ENCODE peak calls at places on chromosome 10, in eight cellular contexts. X is fibroblast of lung; G is effector memory CD8-positive, alpha-beta T cell; Y is stimulated activated CD4-positive, alpha-beta T cell treated with anti-CD3 and anti-CD28 coated beads, Interleukin-2, amount 100 ng/mL, for 48 hours; I is choroid plexus epithelial cell; A is COR-L47; C is natural killer cell; U is DMS79. W is an unnamed sample.

GRCh38 chr10:98664329-98665042 is 217.8 kb upstream of the HPS1 start:
- DNase-seq in X (no peak), G (peak; percentile 40), Y (peak; percentile 38), I (peak; percentile 48), A (no peak), C (peak; percentile 16), U (no peak), W (no peak)

GRCh38 chr10:11236234-11236633 is 218.6 kb downstream of the CELF2 start:
- DNase-seq in X (peak; percentile 6), G (no peak), Y (no peak), I (no peak), A (no peak), C (no peak), U (no peak), W (peak; percentile 20)

GRCh38 chr10:92727550-92727949 is 37.8 kb downstream of the HHEX start:
- DNase-seq in X (no peak), G (no peak), Y (no peak), I (no peak), A (no peak), C (no peak), U (no peak), W (no peak)

GRCh38 chr10:15363031-15363430 is 8.1 kb downstream of the FAM171A1 start:
- DNase-seq in X (peak; percentile 28), G (no peak), Y (no peak), I (peak; percentile 48), A (no peak), C (no peak), U (no peak), W (no peak)

GRCh38 chr10:25818751-25819150 is 115.3 kb upstream of the MYO3A start:
- DNase-seq in X (no peak), G (no peak), Y (no peak), I (no peak), A (no peak), C (no peak), U (no peak), W (no peak)

GRCh38 chr10:124086097-124086710 is 7.2 kb downstream of the CHST15 start:
- DNase-seq in X (no peak), G (no peak), Y (no peak), I (no peak), A (no peak), C (no peak), U (no peak), W (no peak)

GRCh38 chr10:93749218-93749799 is 8.4 kb upstream of the LGI1 start:
- DNase-seq in X (peak; percentile 15), G (no peak), Y (no peak), I (peak; percentile 18), A (no peak), C (no peak), U (no peak), W (no peak)

GRCh38 chr10:116784035-116784434 is 41.7 kb upstream of the HSPA12A start:
- DNase-seq in X (no peak), G (no peak), Y (no peak), I (no peak), A (no peak), C (no peak), U (no peak), W (no peak)

GRCh38 chr10:44064317-44064716 is 320.6 kb downstream of the CXCL12 start:
- DNase-seq in X (no peak), G (no peak), Y (no peak), I (no peak), A (no peak), C (no peak), U (no peak), W (no peak)

GRCh38 chr10:61021926-61022325 is 77.9 kb upstream of the RHOBTB1 start:
- DNase-seq in X (no peak), G (no peak), Y (no peak), I (no peak), A (no peak), C (no peak), U (no peak), W (no peak)

GRCh38 chr10:70784476-70784875 is 701 bp downstream of the TBATA start:
- DNase-seq in X (peak; percentile 52), G (no peak), Y (no peak), I (peak; percentile 30), A (no peak), C (no peak), U (no peak), W (no peak)

GRCh38 chr10:43350139-43350538 is 21.3 kb upstream of the FXYD4 start:
- DNase-seq in X (no peak), G (no peak), Y (no peak), I (no peak), A (no peak), C (no peak), U (no peak), W (no peak)

GRCh38 chr10:10599994-10600393 is 417.7 kb upstream of the CELF2 start:
- DNase-seq in X (no peak), G (no peak), Y (no peak), I (no peak), A (no peak), C (no peak), U (no peak), W (no peak)

GRCh38 chr10:5094265-5095205 is at the start of gene AKR1C3:
- DNase-seq in X (peak; percentile 58), G (no peak), Y (no peak), I (peak; percentile 90), A (peak; percentile 23), C (no peak), U (no peak), W (no peak)

GRCh38 chr10:42952358-42952757 is 124.5 kb upstream of the RET start:
- DNase-seq in X (no peak), G (no peak), Y (no peak), I (no peak), A (no peak), C (no peak), U (no peak), W (no peak)

GRCh38 chr10:110137142-110137545 is 70.3 kb upstream of the MXI1 start:
- DNase-seq in X (peak; percentile 60), G (no peak), Y (no peak), I (peak; percentile 90), A (peak; percentile 7), C (no peak), U (no peak), W (no peak)

GRCh38 chr10:95406651-95407280 is 116.0 kb upstream of the PDLIM1 start:
- DNase-seq in X (peak; percentile 26), G (no peak), Y (no peak), I (no peak), A (peak; percentile 79), C (no peak), U (no peak), W (no peak)

GRCh38 chr10:90925078-90926029 is 4.5 kb upstream of the ANKRD1 start:
- DNase-seq in X (no peak), G (no peak), Y (no peak), I (no peak), A (no peak), C (no peak), U (no peak), W (no peak)

GRCh38 chr10:33180390-33180789 is 154.1 kb downstream of the NRP1 start:
- DNase-seq in X (peak; percentile 74), G (no peak), Y (no peak), I (peak; percentile 31), A (no peak), C (no peak), U (no peak), W (no peak)

GRCh38 chr10:117865945-117866344 is 180.8 kb downstream of the RAB11FIP2 start:
- DNase-seq in X (no peak), G (no peak), Y (no peak), I (no peak), A (no peak), C (no peak), U (no peak), W (no peak)

GRCh38 chr10:14571866-14572507 is 202.7 kb downstream of the FAM107B start:
- DNase-seq in X (peak; percentile 68), G (peak; percentile 53), Y (peak; percentile 53), I (peak; percentile 81), A (no peak), C (peak; percentile 54), U (no peak), W (no peak)

GRCh38 chr10:77036993-77037734 is 600.4 kb downstream of the KCNMA1 start:
- DNase-seq in X (peak; percentile 22), G (no peak), Y (no peak), I (peak; percentile 22), A (peak; percentile 20), C (no peak), U (no peak), W (no peak)

GRCh38 chr10:132897516-132898381 is 44.6 kb downstream of the CFAP46 start:
- DNase-seq in X (no peak), G (no peak), Y (no peak), I (no peak), A (no peak), C (no peak), U (no peak), W (no peak)

GRCh38 chr10:103504181-103504783 is 10.8 kb downstream of the NEURL1 start:
- DNase-seq in X (peak; percentile 98), G (no peak), Y (peak; percentile 25), I (peak; percentile 99), A (no peak), C (no peak), U (no peak), W (peak; percentile 24)

GRCh38 chr10:30882281-30882680 is 149.4 kb downstream of the ZNF438 start:
- DNase-seq in X (no peak), G (no peak), Y (no peak), I (peak; percentile 42), A (no peak), C (no peak), U (no peak), W (no peak)

GRCh38 chr10:47287365-47287802 is 12.6 kb upstream of the GDF10 start:
- DNase-seq in X (no peak), G (no peak), Y (no peak), I (no peak), A (no peak), C (no peak), U (peak; percentile 26), W (no peak)

GRCh38 chr10:128147669-128148068 is 21.4 kb upstream of the MKI67 start:
- DNase-seq in X (peak; percentile 77), G (no peak), Y (no peak), I (peak; percentile 84), A (no peak), C (no peak), U (no peak), W (no peak)

GRCh38 chr10:16904619-16905018 is 87.4 kb upstream of the RSU1 start:
- DNase-seq in X (peak; percentile 94), G (no peak), Y (no peak), I (peak; percentile 71), A (no peak), C (no peak), U (no peak), W (no peak)

GRCh38 chr10:130242483-130242882 is 106.3 kb downstream of the GLRX3 start:
- DNase-seq in X (no peak), G (no peak), Y (no peak), I (no peak), A (no peak), C (no peak), U (no peak), W (no peak)

GRCh38 chr10:64682043-64682442 is 1160.8 kb downstream of the REEP3 start:
- DNase-seq in X (peak; percentile 0), G (no peak), Y (no peak), I (peak; percentile 0), A (no peak), C (no peak), U (no peak), W (no peak)

W was measured in activated T-helper 9 cell treated with anti-CD3 and anti-CD28 coated beads, Interleukin-2, amount 50 U/mL, for 16 hours.